ENCODE peak calls at places on chromosome 15, in nine cellular contexts. H is left cardiac atrium; S is GM12864; T is stimulated activated naive CD8-positive, alpha-beta T cell treated with anti-CD3 and anti-CD28 coated beads, Interleukin-15, amount 100 ng/mL, for 72 hours; Y is KBM-7; O is activated T-helper 9 cell treated with anti-CD3 and anti-CD28 coated beads, Interleukin-2, amount 50 U/mL, for 16 hours; F is germinal center; J is HT1080; K is NB4. N is an unnamed sample.

GRCh38 chr15:57705746-57706404 is 639 bp upstream of the POLR2M start:
- DNase-seq in O (no peak), F (no peak), J (no peak), S (no peak), K (no peak), T (no peak), Y (no peak), H (no peak), N (no peak)

GRCh38 chr15:39269821-39270220 is 311.1 kb upstream of the THBS1 start:
- DNase-seq in K (no peak), Y (no peak), S (no peak), O (no peak), T (no peak), F (no peak), J (no peak), H (no peak), N (no peak)

GRCh38 chr15:88989578-88989977 is 76.4 kb upstream of the MFGE8 start:
- DNase-seq in Y (no peak), H (no peak), K (no peak), S (no peak), O (no peak), T (no peak), F (no peak), J (peak), N (no peak)

GRCh38 chr15:68078365-68078764 is 24.2 kb downstream of the PIAS1 start:
- DNase-seq in O (no peak), T (no peak), Y (peak), S (no peak), J (no peak), K (no peak), F (no peak), H (no peak), N (no peak)

GRCh38 chr15:29364429-29365078 is 94.9 kb upstream of the NSMCE3 start:
- DNase-seq in J (peak), K (peak), S (no peak), T (no peak), F (no peak), O (no peak), Y (peak), H (no peak), N (no peak)

GRCh38 chr15:29134239-29134638 is 135.4 kb downstream of the NSMCE3 start:
- DNase-seq in O (no peak), H (no peak), Y (no peak), K (no peak), J (no peak), S (no peak), T (no peak), F (no peak), N (no peak)

GRCh38 chr15:34366271-34367043 is 539 bp downstream of the LPCAT4 start:
- DNase-seq in O (peak), H (peak), J (peak), F (peak), K (peak), T (peak), S (no peak), Y (peak), N (no peak)

GRCh38 chr15:89937365-89938355 is 24.9 kb upstream of the ARPIN start:
- DNase-seq in J (peak), Y (peak), H (no peak), F (no peak), O (no peak), T (no peak), S (no peak), K (peak), N (no peak)

GRCh38 chr15:99906793-99907192 is 173.6 kb upstream of the LYSMD4 start:
- DNase-seq in Y (no peak), J (no peak), K (no peak), H (no peak), S (no peak), O (no peak), T (no peak), F (no peak), N (no peak)

GRCh38 chr15:79953951-79954444 is 17.0 kb downstream of the BCL2A1 start:
- DNase-seq in Y (no peak), F (no peak), J (no peak), S (no peak), K (peak), H (no peak), T (no peak), O (no peak), N (no peak)

GRCh38 chr15:90773485-90773884 is 56.3 kb downstream of the BLM start:
- DNase-seq in O (no peak), Y (no peak), T (no peak), H (no peak), S (no peak), K (no peak), F (no peak), J (no peak), N (no peak)

GRCh38 chr15:68559342-68560310 is 19.2 kb upstream of the CORO2B start:
- DNase-seq in F (peak), S (no peak), J (peak), Y (peak), T (peak), K (peak), H (peak), O (peak), N (no peak)

GRCh38 chr15:34650177-34650576 is 66.7 kb upstream of the GOLGA8B start:
- DNase-seq in H (no peak), F (no peak), S (peak), O (no peak), T (no peak), Y (no peak), J (peak), K (no peak), N (no peak)

GRCh38 chr15:78422571-78423340 is 15.3 kb upstream of the IREB2 start:
- DNase-seq in T (peak), F (peak), O (peak), Y (peak), J (peak), H (peak), K (peak), S (no peak), N (no peak)

GRCh38 chr15:57235865-57236264 is 140.4 kb upstream of the CGNL1 start:
- DNase-seq in J (peak), T (no peak), H (no peak), F (no peak), O (no peak), S (no peak), K (no peak), Y (peak), N (no peak)